ENCODE peak calls at places on chromosome 3, in ten cellular contexts. One of them, this sample, is unnamed.

GRCh38 chr3:107882881-107883280 is 207.9 kb downstream of the CD47 start:
- DNase-seq in NCI-H2171: no peak
- DNase-seq in activated CD4-positive, alpha-beta T cell treated with anti-CD3 and anti-CD28 coated beads, Interleukin-2, amount 50 U/mL, for 1 hour: no peak
- DNase-seq in CD8-positive, alpha-beta T cell: no peak
- DNase-seq in NCI-H460: no peak
- DNase-seq in T-helper 2 cell: no peak
- DNase-seq in neuronal stem cell: no peak
- DNase-seq in HT1080: no peak
- DNase-seq in H7: no peak
- DNase-seq in AG08395: no peak
- DNase-seq in this sample: no peak

GRCh38 chr3:142958707-142959106 is 4.8 kb downstream of the PAQR9 start:
- DNase-seq in NCI-H460: no peak
- DNase-seq in activated CD4-positive, alpha-beta T cell treated with anti-CD3 and anti-CD28 coated beads, Interleukin-2, amount 50 U/mL, for 1 hour: no peak
- DNase-seq in CD8-positive, alpha-beta T cell: no peak
- DNase-seq in neuronal stem cell: no peak
- DNase-seq in HT1080: peak
- DNase-seq in H7: no peak
- DNase-seq in AG08395: no peak
- DNase-seq in NCI-H2171: no peak
- DNase-seq in T-helper 2 cell: no peak
- DNase-seq in this sample: peak

GRCh38 chr3:171565671-171566070 is 105.5 kb upstream of the TNIK start:
- DNase-seq in T-helper 2 cell: no peak
- DNase-seq in NCI-H460: no peak
- DNase-seq in HT1080: no peak
- DNase-seq in AG08395: peak
- DNase-seq in activated CD4-positive, alpha-beta T cell treated with anti-CD3 and anti-CD28 coated beads, Interleukin-2, amount 50 U/mL, for 1 hour: no peak
- DNase-seq in CD8-positive, alpha-beta T cell: no peak
- DNase-seq in NCI-H2171: peak
- DNase-seq in neuronal stem cell: no peak
- DNase-seq in H7: no peak
- DNase-seq in this sample: no peak

GRCh38 chr3:10775259-10775658 is 40.8 kb upstream of the SLC6A11 start:
- DNase-seq in AG08395: no peak
- DNase-seq in neuronal stem cell: no peak
- DNase-seq in H7: no peak
- DNase-seq in T-helper 2 cell: no peak
- DNase-seq in CD8-positive, alpha-beta T cell: no peak
- DNase-seq in NCI-H460: no peak
- DNase-seq in NCI-H2171: no peak
- DNase-seq in HT1080: no peak
- DNase-seq in activated CD4-positive, alpha-beta T cell treated with anti-CD3 and anti-CD28 coated beads, Interleukin-2, amount 50 U/mL, for 1 hour: no peak
- DNase-seq in this sample: no peak

GRCh38 chr3:13881536-13882410 is 1.9 kb upstream of the WNT7A start:
- DNase-seq in activated CD4-positive, alpha-beta T cell treated with anti-CD3 and anti-CD28 coated beads, Interleukin-2, amount 50 U/mL, for 1 hour: no peak
- DNase-seq in CD8-positive, alpha-beta T cell: no peak
- DNase-seq in HT1080: no peak
- DNase-seq in neuronal stem cell: no peak
- DNase-seq in NCI-H2171: no peak
- DNase-seq in H7: no peak
- DNase-seq in NCI-H460: no peak
- DNase-seq in AG08395: no peak
- DNase-seq in T-helper 2 cell: no peak
- DNase-seq in this sample: no peak

GRCh38 chr3:182399978-182400737 is 393.1 kb upstream of the ATP11B start:
- DNase-seq in AG08395: no peak
- DNase-seq in NCI-H2171: no peak
- DNase-seq in neuronal stem cell: no peak
- DNase-seq in T-helper 2 cell: no peak
- DNase-seq in activated CD4-positive, alpha-beta T cell treated with anti-CD3 and anti-CD28 coated beads, Interleukin-2, amount 50 U/mL, for 1 hour: no peak
- DNase-seq in NCI-H460: peak
- DNase-seq in CD8-positive, alpha-beta T cell: no peak
- DNase-seq in HT1080: peak
- DNase-seq in H7: no peak
- DNase-seq in this sample: no peak

GRCh38 chr3:113261996-113262665 is 50.8 kb downstream of the BOC start:
- DNase-seq in NCI-H2171: no peak
- DNase-seq in HT1080: peak
- DNase-seq in NCI-H460: no peak
- DNase-seq in activated CD4-positive, alpha-beta T cell treated with anti-CD3 and anti-CD28 coated beads, Interleukin-2, amount 50 U/mL, for 1 hour: no peak
- DNase-seq in T-helper 2 cell: no peak
- DNase-seq in H7: no peak
- DNase-seq in AG08395: peak
- DNase-seq in neuronal stem cell: no peak
- DNase-seq in CD8-positive, alpha-beta T cell: no peak
- DNase-seq in this sample: no peak

GRCh38 chr3:194485471-194485875 is 1.3 kb downstream of the ATP13A3 start:
- DNase-seq in NCI-H460: no peak
- DNase-seq in NCI-H2171: no peak
- DNase-seq in H7: no peak
- DNase-seq in HT1080: peak
- DNase-seq in activated CD4-positive, alpha-beta T cell treated with anti-CD3 and anti-CD28 coated beads, Interleukin-2, amount 50 U/mL, for 1 hour: no peak
- DNase-seq in neuronal stem cell: no peak
- DNase-seq in AG08395: no peak
- DNase-seq in T-helper 2 cell: no peak
- DNase-seq in CD8-positive, alpha-beta T cell: no peak
- DNase-seq in this sample: no peak

GRCh38 chr3:11465744-11466611 is 177.7 kb downstream of the VGLL4 start:
- DNase-seq in CD8-positive, alpha-beta T cell: no peak
- DNase-seq in NCI-H2171: no peak
- DNase-seq in AG08395: peak
- DNase-seq in activated CD4-positive, alpha-beta T cell treated with anti-CD3 and anti-CD28 coated beads, Interleukin-2, amount 50 U/mL, for 1 hour: no peak
- DNase-seq in T-helper 2 cell: no peak
- DNase-seq in NCI-H460: no peak
- DNase-seq in neuronal stem cell: no peak
- DNase-seq in HT1080: no peak
- DNase-seq in H7: no peak
- DNase-seq in this sample: no peak